ENCODE peak calls at places on chromosomes 3 and 15, in eight cellular contexts. V, T, I, A, Z, C, Y and W are unnamed samples.

GRCh38 chr3:129577925-129578742 is 28.3 kb downstream of the PLXND1 start:
- DNase-seq in V (peak; percentile 74), T (peak; percentile 71), I (no peak), A (no peak), Z (no peak), C (peak; percentile 92), Y (no peak), W (peak; percentile 54)

GRCh38 chr3:176814252-176814651 is 383.0 kb downstream of the TBL1XR1 start:
- DNase-seq in V (peak; percentile 69), T (no peak), I (no peak), A (no peak), Z (peak; percentile 23), C (peak; percentile 68), Y (no peak), W (peak; percentile 41)

GRCh38 chr3:131796558-131796957 is 238.3 kb downstream of the CPNE4 start:
- DNase-seq in V (no peak), T (no peak), I (peak; percentile 61), A (no peak), Z (no peak), C (no peak), Y (no peak), W (peak; percentile 60)

GRCh38 chr15:31269961-31270575 is 56.6 kb upstream of the KLF13 start:
- DNase-seq in V (no peak), T (peak; percentile 47), I (no peak), A (peak; percentile 35), Z (no peak), C (no peak), Y (no peak), W (no peak)

GRCh38 chr3:31981206-31982181 is at the start of the genes OSBPL10 and ZNF860:
- DNase-seq in V (peak; percentile 94), T (no peak), I (no peak), A (peak; percentile 96), Z (peak; percentile 74), C (peak; percentile 81), Y (no peak), W (peak; percentile 12)

GRCh38 chr3:101065962-101066361 is 72.7 kb upstream of the ABI3BP start:
- DNase-seq in V (no peak), T (no peak), I (no peak), A (no peak), Z (peak; percentile 57), C (no peak), Y (peak; percentile 80), W (no peak)

GRCh38 chr3:40980467-40980866 is 218.8 kb upstream of the CTNNB1 start:
- DNase-seq in V (no peak), T (no peak), I (no peak), A (no peak), Z (no peak), C (no peak), Y (no peak), W (peak; percentile 27)

GRCh38 chr3:87269723-87270122 is 6.7 kb downstream of the POU1F1 start:
- DNase-seq in V (no peak), T (no peak), I (no peak), A (no peak), Z (no peak), C (no peak), Y (no peak), W (peak; percentile 3)

GRCh38 chr3:182027366-182027765 is 315.6 kb downstream of the SOX2 start:
- DNase-seq in V (no peak), T (no peak), I (no peak), A (no peak), Z (peak; percentile 80), C (no peak), Y (no peak), W (no peak)

GRCh38 chr3:35664460-35664919 is 25.2 kb downstream of the ARPP21 start:
- DNase-seq in V (peak; percentile 75), T (no peak), I (peak; percentile 2), A (peak; percentile 61), Z (peak; percentile 69), C (peak; percentile 97), Y (no peak), W (peak; percentile 32)

GRCh38 chr3:197613187-197613586 is 57.4 kb upstream of the BDH1 start:
- DNase-seq in V (no peak), T (no peak), I (no peak), A (no peak), Z (no peak), C (no peak), Y (no peak), W (no peak)

GRCh38 chr3:123154346-123154985 is 47.3 kb upstream of the SEC22A start:
- DNase-seq in V (no peak), T (peak; percentile 37), I (no peak), A (no peak), Z (no peak), C (no peak), Y (no peak), W (no peak)

GRCh38 chr3:136250862-136251460 is 821 bp downstream of the PCCB start:
- DNase-seq in V (peak; percentile 77), T (peak; percentile 51), I (peak; percentile 16), A (peak; percentile 86), Z (no peak), C (peak; percentile 31), Y (no peak), W (peak; percentile 84)

GRCh38 chr3:124201786-124202185 is 209.9 kb upstream of the ROPN1 start:
- DNase-seq in V (peak; percentile 69), T (no peak), I (no peak), A (no peak), Z (no peak), C (no peak), Y (no peak), W (no peak)

DNA sequence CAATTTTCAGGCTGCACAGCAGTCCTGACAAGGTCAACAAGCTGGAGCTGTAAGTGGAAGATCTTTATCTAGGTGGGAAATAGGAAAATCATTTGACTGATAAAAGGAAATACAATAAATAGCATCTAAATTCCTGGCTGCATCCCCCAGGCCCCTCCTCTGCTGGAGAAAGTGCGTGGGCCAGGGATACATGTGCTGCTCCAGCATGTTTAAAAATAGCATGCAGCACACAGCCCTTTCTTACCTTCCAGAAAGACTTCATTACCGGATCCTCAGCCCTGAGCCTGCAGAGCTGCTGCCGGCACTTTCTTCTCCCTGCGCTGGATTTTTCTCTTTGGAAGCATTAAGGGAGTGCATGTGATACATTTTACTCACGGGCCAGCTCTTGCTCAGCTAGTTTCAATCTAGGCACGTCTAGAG is 77.3 kb downstream of the HMG20A start:
- DNase-seq in V (peak; percentile 62), T (no peak), I (no peak), A (peak; percentile 46), Z (no peak), C (no peak), Y (no peak), W (no peak)
- H3K4me3 ChIP-seq in V (peak overlapping the region; percentile 13), T (no peak overlapping the region), I (no peak overlapping the region), A (no peak overlapping the region), Z (no peak overlapping the region), C (no peak overlapping the region), Y (no peak overlapping the region), W (no peak overlapping the region)

DNA sequence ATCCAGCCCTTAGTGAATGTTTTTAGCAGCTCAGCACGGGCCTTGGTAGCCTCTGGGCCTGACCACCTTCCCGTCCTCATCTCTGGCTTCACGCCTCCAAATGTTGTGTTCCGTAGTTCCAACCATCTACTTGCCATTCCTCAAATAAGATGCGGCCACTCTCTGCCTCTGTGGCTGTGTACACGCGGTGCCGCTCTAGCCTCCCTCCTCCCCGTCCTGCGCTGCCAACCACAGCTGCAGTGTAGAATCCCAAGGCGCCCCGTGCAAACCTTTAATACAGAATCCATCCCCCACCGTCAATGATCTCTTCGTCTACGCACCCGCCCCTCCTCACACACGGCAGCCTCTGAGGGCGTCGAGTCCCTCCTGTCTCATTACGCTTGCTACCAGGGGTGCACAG is 77.2 kb downstream of the VGLL4 start:
- DNase-seq in V (no peak), T (no peak), I (no peak), A (peak; percentile 59), Z (no peak), C (no peak), Y (no peak), W (no peak)
- TF ChIP-seq CTCF in V (no peak), T (no peak), I (no peak), A (no peak), Z (no peak), C (no peak), Y (no peak), W (no peak)

GRCh38 chr15:92811514-92811913 is 88.6 kb upstream of the CHD2 start:
- DNase-seq in V (no peak), T (no peak), I (no peak), A (no peak), Z (no peak), C (peak; percentile 49), Y (no peak), W (no peak)

GRCh38 chr15:92809064-92809879 is 90.9 kb upstream of the CHD2 start:
- DNase-seq in V (peak; percentile 99), T (peak; percentile 100), I (peak; percentile 94), A (peak; percentile 99), Z (peak; percentile 90), C (peak; percentile 99), Y (no peak), W (peak; percentile 99)

GRCh38 chr15:92808611-92809063 is 91.5 kb upstream of the CHD2 start:
- DNase-seq in V (peak; percentile 67), T (no peak), I (no peak), A (no peak), Z (no peak), C (no peak), Y (no peak), W (no peak)

GRCh38 chr15:92810418-92811138 is 89.5 kb upstream of the CHD2 start:
- DNase-seq in V (peak; percentile 86), T (no peak), I (no peak), A (peak; percentile 84), Z (no peak), C (peak; percentile 91), Y (no peak), W (peak; percentile 78)

GRCh38 chr15:92809880-92810361 is 90.2 kb upstream of the CHD2 start:
- DNase-seq in V (no peak), T (peak; percentile 63), I (no peak), A (no peak), Z (no peak), C (peak; percentile 91), Y (no peak), W (peak; percentile 85)
- H3K4me3 ChIP-seq in V (peak overlapping the region; percentile 73), T (peak overlapping the region; percentile 71), I (peak overlapping the region; percentile 67), A (peak overlapping the region; percentile 59), Z (peak overlapping the region; percentile 34), C (peak overlapping the region; percentile 73), Y (peak overlapping the region; percentile 60), W (peak overlapping the region; percentile 57)

GRCh38 chr3:48664313-48664644 is 1.6 kb upstream of the CELSR3 start:
- DNase-seq in V (no peak), T (no peak), I (no peak), A (no peak), Z (no peak), C (no peak), Y (no peak), W (no peak)
- TF ChIP-seq CTCF in V (no peak), T (no peak), I (no peak), A (no peak), Z (no peak), C (peak; percentile 37), Y (no peak), W (no peak)

GRCh38 chr3:141367038-141367730 is 1.1 kb upstream of the ZBTB38 start:
- DNase-seq in V (no peak), T (no peak), I (no peak), A (peak; percentile 70), Z (peak; percentile 100), C (no peak), Y (peak; percentile 100), W (no peak)
- H3K4me3 ChIP-seq in V (no peak overlapping the region), T (no peak overlapping the region), I (no peak overlapping the region), A (no peak overlapping the region), Z (no peak overlapping the region), C (no peak overlapping the region), Y (no peak overlapping the region), W (peak overlapping the region; percentile 83)